ENCODE peak calls at places on chromosomes 1 and 21, in six cellular contexts. One of them, this sample, is unnamed.

GRCh38 chr1:234598974-234599616 is 10.9 kb downstream of the IRF2BP2 start:
- DNase-seq in tibial nerve: peak; percentile 65
- DNase-seq in transverse colon: peak; percentile 56
- DNase-seq in Peyer's patch: peak; percentile 33
- DNase-seq in uterus: peak; percentile 62
- DNase-seq in K562: no peak
- DNase-seq in this sample: no peak

GRCh38 chr21:43734830-43735229 is 15.9 kb downstream of the PDXK start:
- DNase-seq in tibial nerve: peak; percentile 76
- DNase-seq in K562: no peak
- DNase-seq in uterus: no peak
- DNase-seq in Peyer's patch: no peak
- DNase-seq in transverse colon: no peak
- DNase-seq in this sample: no peak

GRCh38 chr1:9231648-9232332 is 2.8 kb upstream of the H6PD start:
- DNase-seq in K562: no peak
- DNase-seq in uterus: no peak
- DNase-seq in tibial nerve: no peak
- DNase-seq in Peyer's patch: no peak
- DNase-seq in transverse colon: no peak
- DNase-seq in this sample: peak; percentile 40

GRCh38 chr1:51679435-51679834 is 62.5 kb downstream of the OSBPL9 start:
- DNase-seq in Peyer's patch: no peak
- DNase-seq in uterus: no peak
- DNase-seq in tibial nerve: no peak
- DNase-seq in K562: no peak
- DNase-seq in transverse colon: no peak
- DNase-seq in this sample: no peak

GRCh38 chr21:44704636-44705001 is 6.8 kb downstream of the TSPEAR start:
- DNase-seq in Peyer's patch: no peak
- DNase-seq in K562: no peak
- DNase-seq in tibial nerve: no peak
- DNase-seq in uterus: no peak
- DNase-seq in transverse colon: no peak
- DNase-seq in this sample: no peak

GRCh38 chr1:192506741-192507155 is 68.8 kb upstream of the RGS1 start:
- DNase-seq in tibial nerve: no peak
- DNase-seq in transverse colon: no peak
- DNase-seq in uterus: no peak
- DNase-seq in Peyer's patch: no peak
- DNase-seq in K562: peak; percentile 6
- DNase-seq in this sample: no peak

GRCh38 chr1:188706742-188707141 is 1770.9 kb downstream of the BRINP3 start:
- DNase-seq in uterus: no peak
- DNase-seq in Peyer's patch: no peak
- DNase-seq in K562: no peak
- DNase-seq in transverse colon: no peak
- DNase-seq in tibial nerve: no peak
- DNase-seq in this sample: peak; percentile 3

GRCh38 chr1:197521118-197521739 is 253.2 kb downstream of the CRB1 start:
- DNase-seq in tibial nerve: no peak
- DNase-seq in uterus: no peak
- DNase-seq in Peyer's patch: no peak
- DNase-seq in transverse colon: no peak
- DNase-seq in K562: peak; percentile 56
- DNase-seq in this sample: peak; percentile 1

GRCh38 chr1:111507411-111508201 is 4.2 kb upstream of the ADORA3 start:
- DNase-seq in tibial nerve: no peak
- DNase-seq in Peyer's patch: peak; percentile 80
- DNase-seq in transverse colon: peak; percentile 84
- DNase-seq in uterus: peak; percentile 71
- DNase-seq in K562: peak; percentile 87
- DNase-seq in this sample: peak; percentile 52

GRCh38 chr21:19326581-19327319 is 923.2 kb upstream of the TMPRSS15 start:
- DNase-seq in K562: no peak
- DNase-seq in tibial nerve: no peak
- DNase-seq in uterus: no peak
- DNase-seq in Peyer's patch: no peak
- DNase-seq in transverse colon: no peak
- DNase-seq in this sample: no peak

GRCh38 chr1:4025752-4026151 is 125.7 kb upstream of the C1orf174 start:
- DNase-seq in K562: no peak
- DNase-seq in Peyer's patch: no peak
- DNase-seq in transverse colon: no peak
- DNase-seq in uterus: no peak
- DNase-seq in tibial nerve: no peak
- DNase-seq in this sample: no peak

DNA sequence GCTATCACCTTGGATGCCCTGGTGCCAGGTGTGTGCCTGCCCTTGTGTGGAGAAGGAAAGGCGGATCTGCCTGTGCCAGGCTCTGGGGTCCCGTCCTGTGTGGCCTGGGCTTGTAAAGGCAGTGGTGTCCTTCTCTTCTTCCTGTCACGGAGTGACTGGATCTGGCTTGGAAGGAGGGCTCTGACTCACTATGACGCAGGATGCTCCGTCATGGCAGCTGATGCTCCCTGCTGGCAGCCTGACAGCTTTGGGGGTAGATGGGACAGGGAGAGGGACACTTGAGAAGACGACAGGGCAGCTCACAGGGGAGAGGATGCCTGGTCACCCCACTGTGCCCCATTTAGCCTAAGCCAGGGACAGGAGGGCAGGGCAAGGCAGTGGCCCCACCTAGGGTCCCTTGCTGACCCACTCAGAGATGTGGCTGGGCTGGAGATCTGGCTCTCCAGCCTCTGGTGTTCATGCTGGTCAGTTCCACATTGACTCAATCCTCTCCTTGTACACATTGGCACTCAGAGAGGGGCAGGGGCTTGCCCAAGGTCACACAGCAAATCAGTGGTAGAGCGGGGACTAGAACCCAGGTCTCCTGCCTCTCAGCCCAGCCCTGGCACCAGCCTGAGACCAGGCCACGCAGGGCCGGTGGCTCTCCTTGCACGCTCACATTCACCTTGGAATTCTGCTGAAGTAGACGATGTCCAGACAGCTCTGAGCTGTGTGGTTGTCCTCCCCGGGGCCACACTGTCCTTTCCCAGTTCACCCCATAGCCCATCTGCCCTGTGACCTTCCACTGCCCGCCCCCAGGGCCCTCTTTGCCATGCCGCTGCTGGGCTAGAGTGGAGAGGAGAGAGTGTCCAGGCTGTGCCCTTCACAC is 2.8 kb upstream of the FAM131C start:
- DNase-seq in tibial nerve: no peak
- DNase-seq in uterus: peak; percentile 82
- DNase-seq in K562: peak; percentile 88
- DNase-seq in transverse colon: no peak
- DNase-seq in Peyer's patch: no peak
- DNase-seq in this sample: peak; percentile 71
- TF ChIP-seq POLR2A in tibial nerve: no peak
- TF ChIP-seq POLR2A in uterus: no peak
- TF ChIP-seq POLR2A in K562: no peak
- TF ChIP-seq POLR2A in transverse colon: no peak
- TF ChIP-seq POLR2A in Peyer's patch: no peak
- TF ChIP-seq POLR2A in this sample: peak; percentile 39

GRCh38 chr1:66924756-66925557 is at the start of the genes DNAI4 and MIER1:
- DNase-seq in Peyer's patch: peak; percentile 95
- DNase-seq in K562: peak; percentile 98
- DNase-seq in uterus: peak; percentile 97
- DNase-seq in transverse colon: peak; percentile 98
- DNase-seq in tibial nerve: peak; percentile 94
- DNase-seq in this sample: peak; percentile 91
- TF ChIP-seq POLR2A in Peyer's patch: peak; percentile 67
- TF ChIP-seq POLR2A in K562: peak; percentile 88
- TF ChIP-seq POLR2A in uterus: peak; percentile 64
- TF ChIP-seq POLR2A in transverse colon: peak; percentile 66
- TF ChIP-seq POLR2A in tibial nerve: peak; percentile 85
- TF ChIP-seq POLR2A in this sample: peak; percentile 61

GRCh38 chr1:85078903-85079302 is 30.6 kb upstream of the MCOLN3 start:
- DNase-seq in K562: no peak
- DNase-seq in tibial nerve: no peak
- DNase-seq in uterus: no peak
- DNase-seq in transverse colon: no peak
- DNase-seq in Peyer's patch: no peak
- DNase-seq in this sample: no peak
- TF ChIP-seq POLR2A in K562: no peak
- TF ChIP-seq POLR2A in tibial nerve: no peak
- TF ChIP-seq POLR2A in uterus: no peak
- TF ChIP-seq POLR2A in transverse colon: no peak
- TF ChIP-seq POLR2A in Peyer's patch: no peak
- TF ChIP-seq POLR2A in this sample: no peak

GRCh38 chr1:149927535-149928387 is at the start of gene SF3B4:
- DNase-seq in transverse colon: peak; percentile 97
- DNase-seq in Peyer's patch: peak; percentile 94
- DNase-seq in uterus: peak; percentile 96
- DNase-seq in tibial nerve: peak; percentile 88
- DNase-seq in K562: peak; percentile 96
- DNase-seq in this sample: peak; percentile 72
- TF ChIP-seq POLR2A in transverse colon: peak; percentile 94
- TF ChIP-seq POLR2A in Peyer's patch: peak; percentile 92
- TF ChIP-seq POLR2A in uterus: peak; percentile 98
- TF ChIP-seq POLR2A in tibial nerve: peak; percentile 97
- TF ChIP-seq POLR2A in K562: peak; percentile 95
- TF ChIP-seq POLR2A in this sample: peak; percentile 89

DNA sequence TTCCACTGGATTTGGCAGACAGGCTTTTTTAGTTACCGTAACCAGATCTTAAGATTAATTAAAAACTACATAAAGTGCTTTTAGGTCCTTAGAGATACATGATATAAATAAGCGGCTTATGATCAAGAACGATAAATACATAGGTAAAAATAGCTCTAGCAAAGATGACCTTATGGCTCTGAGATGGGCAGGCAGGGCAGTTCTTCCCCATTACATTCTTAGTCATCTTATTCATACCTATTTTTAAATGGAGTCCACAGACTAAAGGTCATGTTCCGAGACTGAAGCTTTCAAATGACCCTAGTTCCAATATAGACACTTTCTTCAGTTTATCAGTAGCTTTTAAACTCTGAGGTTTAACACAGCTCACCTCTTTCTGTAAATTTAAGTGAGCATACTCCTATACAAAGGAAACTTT is 4.3 kb downstream of the MCL1 start:
- DNase-seq in tibial nerve: no peak
- DNase-seq in K562: no peak
- DNase-seq in Peyer's patch: no peak
- DNase-seq in uterus: no peak
- DNase-seq in transverse colon: no peak
- DNase-seq in this sample: no peak
- TF ChIP-seq POLR2A in tibial nerve: no peak
- TF ChIP-seq POLR2A in K562: no peak
- TF ChIP-seq POLR2A in Peyer's patch: peak; percentile 55
- TF ChIP-seq POLR2A in uterus: no peak
- TF ChIP-seq POLR2A in transverse colon: peak; percentile 23
- TF ChIP-seq POLR2A in this sample: no peak

DNA sequence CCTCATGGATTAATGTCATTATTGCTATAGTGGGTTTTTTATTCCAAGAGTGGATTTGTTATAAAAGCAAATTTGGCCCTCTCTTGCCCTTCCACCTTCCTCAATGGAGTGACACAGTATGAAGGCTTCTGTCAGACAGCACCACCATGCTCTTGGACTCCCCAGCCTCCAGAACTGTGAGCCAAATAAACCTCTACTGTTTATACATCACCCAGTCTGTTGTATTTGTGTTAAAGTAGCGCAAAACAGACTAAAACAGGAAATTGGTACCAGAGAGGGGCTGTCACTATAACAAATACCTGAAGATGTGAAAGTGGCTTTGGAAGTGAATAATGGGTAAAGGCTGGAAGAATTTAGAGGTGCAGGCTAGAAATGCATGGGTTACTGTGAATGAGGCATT is 38.0 kb upstream of the DMRTB1 start:
- DNase-seq in uterus: no peak
- DNase-seq in transverse colon: no peak
- DNase-seq in tibial nerve: no peak
- DNase-seq in Peyer's patch: no peak
- DNase-seq in K562: no peak
- DNase-seq in this sample: no peak
- TF ChIP-seq POLR2A in uterus: no peak
- TF ChIP-seq POLR2A in transverse colon: no peak
- TF ChIP-seq POLR2A in tibial nerve: no peak
- TF ChIP-seq POLR2A in Peyer's patch: no peak
- TF ChIP-seq POLR2A in K562: no peak
- TF ChIP-seq POLR2A in this sample: no peak

GRCh38 chr1:28668956-28669719 is 554 bp downstream of the GMEB1 start:
- DNase-seq in K562: peak; percentile 57
- DNase-seq in tibial nerve: no peak
- DNase-seq in Peyer's patch: peak; percentile 30
- DNase-seq in transverse colon: peak; percentile 38
- DNase-seq in uterus: peak; percentile 44
- DNase-seq in this sample: peak; percentile 63
- TF ChIP-seq POLR2A in K562: no peak
- TF ChIP-seq POLR2A in tibial nerve: no peak
- TF ChIP-seq POLR2A in Peyer's patch: no peak
- TF ChIP-seq POLR2A in transverse colon: peak; percentile 16
- TF ChIP-seq POLR2A in uterus: no peak
- TF ChIP-seq POLR2A in this sample: peak; percentile 48

GRCh38 chr1:24744911-24745710 is at the start of gene CLIC4:
- DNase-seq in transverse colon: peak; percentile 100
- DNase-seq in K562: peak; percentile 100
- DNase-seq in uterus: peak; percentile 100
- DNase-seq in Peyer's patch: peak; percentile 100
- DNase-seq in tibial nerve: peak; percentile 99
- DNase-seq in this sample: peak; percentile 79
- TF ChIP-seq POLR2A in transverse colon: peak; percentile 93
- TF ChIP-seq POLR2A in K562: peak; percentile 89
- TF ChIP-seq POLR2A in uterus: peak; percentile 100
- TF ChIP-seq POLR2A in Peyer's patch: peak; percentile 75
- TF ChIP-seq POLR2A in tibial nerve: peak; percentile 100
- TF ChIP-seq POLR2A in this sample: peak; percentile 99